ENCODE peak calls at places on chromosomes 1 and 21, in ten cellular contexts. F, W, Z, Y, I, R, M, C, S and V are unnamed samples.

GRCh38 chr1:99663501-99663900 is 17.6 kb downstream of the PALMD start:
- DNase-seq in F (no peak), W (no peak), Z (no peak), Y (no peak), I (no peak), R (no peak), M (no peak), C (no peak), S (no peak), V (no peak)

GRCh38 chr1:166026143-166026542 is 140.7 kb downstream of the FAM78B start:
- DNase-seq in F (no peak), W (no peak), Z (no peak), Y (no peak), I (no peak), R (no peak), M (no peak), C (no peak), S (no peak), V (no peak)

GRCh38 chr1:225617479-225617878 is 35.4 kb downstream of the ENAH start:
- DNase-seq in F (no peak), W (no peak), Z (peak; percentile 50), Y (no peak), I (no peak), R (no peak), M (no peak), C (no peak), S (no peak), V (no peak)

GRCh38 chr1:8836228-8836627 is 18.8 kb upstream of the RERE start:
- DNase-seq in F (no peak), W (no peak), Z (no peak), Y (no peak), I (no peak), R (no peak), M (no peak), C (no peak), S (no peak), V (no peak)

GRCh38 chr21:34582506-34583150 is 32.3 kb downstream of the RCAN1 start:
- DNase-seq in F (no peak), W (peak; percentile 40), Z (peak; percentile 60), Y (peak; percentile 67), I (peak; percentile 24), R (no peak), M (no peak), C (peak; percentile 74), S (no peak), V (no peak)

GRCh38 chr1:40795811-40796586 is 12.4 kb downstream of the KCNQ4 start:
- DNase-seq in F (no peak), W (no peak), Z (no peak), Y (no peak), I (no peak), R (no peak), M (no peak), C (no peak), S (no peak), V (no peak)

GRCh38 chr1:5725406-5725805 is 266.8 kb downstream of the NPHP4 start:
- DNase-seq in F (no peak), W (no peak), Z (no peak), Y (no peak), I (no peak), R (no peak), M (no peak), C (no peak), S (peak; percentile 3), V (no peak)

GRCh38 chr1:230191079-230191478 is 124.0 kb downstream of the GALNT2 start:
- DNase-seq in F (no peak), W (peak; percentile 66), Z (peak; percentile 88), Y (no peak), I (no peak), R (peak; percentile 87), M (no peak), C (peak; percentile 89), S (no peak), V (no peak)

GRCh38 chr1:204752688-204753040 is 67.1 kb upstream of the LRRN2 start:
- DNase-seq in F (no peak), W (no peak), Z (no peak), Y (no peak), I (no peak), R (no peak), M (no peak), C (no peak), S (no peak), V (no peak)

GRCh38 chr1:204756349-204756748 is 70.8 kb upstream of the LRRN2 start:
- DNase-seq in F (no peak), W (no peak), Z (no peak), Y (no peak), I (no peak), R (no peak), M (no peak), C (no peak), S (no peak), V (no peak)

GRCh38 chr1:204754821-204755220 is 69.3 kb upstream of the LRRN2 start:
- DNase-seq in F (no peak), W (no peak), Z (no peak), Y (no peak), I (no peak), R (no peak), M (no peak), C (no peak), S (no peak), V (no peak)

GRCh38 chr1:204751480-204751879 is 65.9 kb upstream of the LRRN2 start:
- DNase-seq in F (no peak), W (no peak), Z (no peak), Y (no peak), I (no peak), R (no peak), M (no peak), C (no peak), S (no peak), V (no peak)

DNA sequence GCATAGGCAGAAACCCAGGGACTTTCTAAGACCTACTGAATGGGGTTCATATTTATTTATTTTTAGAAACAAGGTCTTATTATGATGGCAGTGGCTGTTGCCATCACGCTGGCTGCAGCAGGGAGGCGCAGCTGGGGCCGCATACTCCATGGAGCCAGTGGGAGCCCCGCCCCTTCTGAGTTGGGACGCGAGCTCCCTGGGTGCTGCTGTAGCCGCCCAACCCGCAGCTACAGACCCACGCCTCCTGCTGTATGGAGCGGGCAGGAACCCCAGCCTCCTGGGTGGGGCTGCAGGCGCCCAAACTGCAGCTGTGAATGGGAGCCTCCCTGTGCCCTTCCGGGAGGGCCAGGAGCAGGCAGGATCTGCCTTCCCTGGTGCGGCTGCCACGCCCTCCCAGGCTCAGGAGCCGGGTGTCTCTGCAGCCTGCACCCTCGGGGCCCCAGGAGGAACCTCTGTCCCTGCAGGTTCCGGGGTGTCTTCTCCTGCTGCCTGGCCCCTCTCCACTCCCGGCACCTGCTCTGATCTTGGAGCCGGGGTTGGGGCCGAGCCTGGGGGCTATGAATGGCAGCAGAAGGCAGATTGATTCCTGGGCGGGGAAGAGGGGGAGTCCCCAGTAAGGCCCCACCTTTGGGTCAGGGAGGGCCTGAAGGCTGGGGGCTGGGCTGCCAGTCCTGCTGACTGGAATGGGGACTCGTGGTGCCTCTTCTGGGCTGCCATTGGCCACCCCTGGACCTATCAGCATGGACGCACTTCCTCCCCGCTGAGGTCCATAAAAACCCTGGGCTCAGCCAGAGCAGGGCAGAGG is 66.5 kb upstream of the LRRN2 start:
- DNase-seq in F (no peak), W (no peak), Z (no peak), Y (peak; percentile 86), I (no peak), R (no peak), M (no peak), C (no peak), S (no peak), V (peak; percentile 20)
- TF ChIP-seq CTCF in F (no peak), W (no peak), Z (no peak), Y (peak; percentile 60), I (no peak), R (no peak), M (no peak), C (no peak), S (no peak), V (peak; percentile 16)

GRCh38 chr1:111976332-111976731 is 13.1 kb downstream of the KCND3 start:
- DNase-seq in F (no peak), W (no peak), Z (no peak), Y (no peak), I (no peak), R (no peak), M (no peak), C (no peak), S (no peak), V (no peak)

GRCh38 chr1:111971396-111971795 is 18.1 kb downstream of the KCND3 start:
- DNase-seq in F (no peak), W (no peak), Z (no peak), Y (no peak), I (no peak), R (no peak), M (no peak), C (no peak), S (no peak), V (no peak)

GRCh38 chr1:111977378-111977777 is 12.1 kb downstream of the KCND3 start:
- DNase-seq in F (no peak), W (no peak), Z (no peak), Y (no peak), I (no peak), R (no peak), M (no peak), C (no peak), S (no peak), V (no peak)

GRCh38 chr1:111976842-111977241 is 12.6 kb downstream of the KCND3 start:
- DNase-seq in F (no peak), W (no peak), Z (no peak), Y (no peak), I (no peak), R (no peak), M (no peak), C (no peak), S (no peak), V (no peak)

DNA sequence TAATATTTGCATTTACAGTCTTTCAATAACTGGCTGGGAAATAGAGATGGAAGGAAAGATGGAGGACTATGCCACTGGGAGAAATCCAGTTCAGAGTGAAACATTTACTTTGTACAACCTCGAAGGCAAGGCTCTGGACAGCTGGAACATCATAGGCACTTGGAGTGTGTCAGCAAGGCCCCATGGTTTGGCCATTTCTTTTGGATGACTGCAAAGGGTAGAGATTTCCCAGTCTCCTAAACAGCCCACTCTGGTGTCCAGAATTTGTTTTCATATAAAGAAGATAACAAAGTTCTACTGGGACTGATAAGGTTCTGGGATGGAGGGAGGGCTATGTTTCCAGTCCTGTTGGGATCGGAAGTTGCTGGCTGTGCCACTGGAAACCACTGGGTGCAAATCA is 16.3 kb downstream of the KCND3 start:
- DNase-seq in F (no peak), W (no peak), Z (no peak), Y (no peak), I (no peak), R (no peak), M (no peak), C (no peak), S (no peak), V (no peak)
- TF ChIP-seq CTCF in F (no peak), W (no peak), Z (no peak), Y (no peak), I (no peak), R (no peak), M (no peak), C (no peak), S (no peak), V (no peak)

DNA sequence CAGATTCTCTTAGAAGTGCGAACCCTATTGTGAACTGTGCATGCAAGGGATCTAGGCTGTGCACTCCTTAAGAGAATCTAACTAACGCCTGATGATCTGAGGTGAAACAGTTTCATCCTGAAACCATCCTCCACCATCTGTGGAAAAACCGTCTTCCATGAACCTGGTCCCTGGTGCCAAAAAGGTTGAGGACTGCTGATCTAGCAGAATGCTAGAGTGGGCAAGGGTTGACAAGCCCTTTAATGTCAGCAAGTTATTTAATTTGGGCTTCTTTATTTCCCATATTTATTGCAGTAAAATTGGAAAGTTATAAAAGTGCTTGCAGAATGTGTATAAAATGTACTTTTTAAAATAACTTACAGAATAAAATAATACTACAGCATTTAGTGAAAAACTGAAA is 26.4 kb downstream of the ALG14 start:
- DNase-seq in F (no peak), W (no peak), Z (no peak), Y (no peak), I (no peak), R (no peak), M (no peak), C (no peak), S (no peak), V (no peak)
- TF ChIP-seq CTCF in F (no peak), W (no peak), Z (no peak), Y (no peak), I (no peak), R (no peak), M (no peak), C (no peak), S (no peak), V (no peak)

GRCh38 chr1:177135250-177135649 is 29.3 kb downstream of the ASTN1 start:
- DNase-seq in F (no peak), W (no peak), Z (no peak), Y (no peak), I (no peak), R (no peak), M (no peak), C (no peak), S (no peak), V (no peak)

GRCh38 chr1:177138347-177138746 is 26.2 kb downstream of the ASTN1 start:
- DNase-seq in F (no peak), W (no peak), Z (no peak), Y (no peak), I (no peak), R (no peak), M (no peak), C (no peak), S (no peak), V (no peak)

GRCh38 chr1:177133977-177134538 is 30.5 kb downstream of the ASTN1 start:
- DNase-seq in F (no peak), W (no peak), Z (no peak), Y (no peak), I (no peak), R (no peak), M (no peak), C (no peak), S (no peak), V (no peak)

GRCh38 chr1:177142013-177142412 is 22.5 kb downstream of the ASTN1 start:
- DNase-seq in F (no peak), W (no peak), Z (no peak), Y (no peak), I (no peak), R (no peak), M (no peak), C (no peak), S (no peak), V (no peak)

DNA sequence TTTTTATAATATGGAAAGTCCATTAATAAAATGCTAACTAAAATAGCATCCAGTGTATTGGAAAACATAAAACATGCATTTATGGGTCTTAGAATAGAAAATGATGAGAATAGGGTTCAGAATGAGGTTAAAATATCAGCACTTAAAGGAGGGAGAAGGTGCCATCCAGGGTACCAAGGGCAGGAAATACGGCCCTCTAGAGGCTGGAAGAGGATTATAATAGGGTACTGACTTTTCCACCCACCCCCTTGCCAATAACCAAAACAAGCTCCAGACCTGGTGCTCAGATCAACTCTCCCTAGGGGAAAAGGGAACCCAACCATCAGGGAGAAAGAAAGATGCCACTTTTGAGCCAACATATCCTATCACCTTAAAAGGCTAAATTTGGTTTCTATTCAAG is 26.7 kb downstream of the ASTN1 start:
- DNase-seq in F (no peak), W (no peak), Z (no peak), Y (no peak), I (no peak), R (no peak), M (no peak), C (no peak), S (no peak), V (no peak)
- TF ChIP-seq CTCF in F (no peak), W (no peak), Z (no peak), Y (peak; percentile 69), I (no peak), R (no peak), M (no peak), C (no peak), S (no peak), V (no peak)